ENCODE peak calls at places on chromosomes 5 and 9, in ten cellular contexts. Z is iPS-NIHi11; M is AG09309; G is HFF-Myc; K is body of pancreas; S is COLO829; T is H7; F is CD4-positive, alpha-beta T cell; X is GM04504; W is testis. P is an unnamed sample.

GRCh38 chr5:74391410-74391809 is 249.1 kb downstream of the ENC1 start:
- DNase-seq in G (no peak), T (no peak), W (no peak), K (no peak), S (no peak), F (no peak), M (no peak), Z (no peak), X (no peak), P (no peak)

GRCh38 chr9:73183917-73184861 is 32.5 kb downstream of the ANXA1 start:
- DNase-seq in T (no peak), W (no peak), Z (peak), X (no peak), G (no peak), S (peak), F (no peak), M (peak), K (no peak), P (no peak)

GRCh38 chr9:108156270-108156998 is 666.9 kb upstream of the KLF4 start:
- DNase-seq in W (no peak), S (no peak), Z (no peak), F (no peak), G (no peak), K (no peak), X (no peak), M (peak), T (no peak), P (no peak)

GRCh38 chr9:98323051-98323830 is 67.8 kb upstream of the TBC1D2 start:
- DNase-seq in X (no peak), F (no peak), K (peak), Z (no peak), M (no peak), G (no peak), S (no peak), W (no peak), T (peak), P (no peak)

GRCh38 chr5:16844952-16845351 is 91.1 kb downstream of the MYO10 start:
- DNase-seq in F (no peak), W (no peak), G (no peak), X (no peak), T (no peak), Z (no peak), S (no peak), M (no peak), K (no peak), P (no peak)

GRCh38 chr9:92564982-92565381 is 29.2 kb upstream of the ECM2 start:
- DNase-seq in M (peak), F (no peak), W (no peak), S (no peak), T (no peak), G (no peak), Z (no peak), X (peak), K (no peak), P (no peak)

GRCh38 chr9:114276908-114277821 is 45.7 kb upstream of the ORM1 start:
- DNase-seq in F (no peak), T (no peak), M (peak), K (peak), Z (no peak), X (peak), W (no peak), G (peak), S (no peak), P (peak)

GRCh38 chr5:127634007-127634406 is 14.9 kb upstream of the CTXN3 start:
- DNase-seq in W (no peak), X (no peak), T (no peak), S (no peak), G (no peak), F (no peak), M (no peak), Z (no peak), K (no peak), P (no peak)

GRCh38 chr5:158903006-158903405 is 196.7 kb downstream of the EBF1 start:
- DNase-seq in K (no peak), W (no peak), T (peak), X (no peak), S (no peak), G (no peak), F (no peak), M (no peak), Z (no peak), P (no peak)

GRCh38 chr5:34582364-34582763 is 73.8 kb upstream of the RAI14 start:
- DNase-seq in W (no peak), T (peak), M (no peak), S (no peak), G (no peak), X (no peak), K (peak), F (no peak), Z (peak), P (no peak)

GRCh38 chr9:82805027-82805426 is 257.9 kb downstream of the RASEF start:
- DNase-seq in M (no peak), X (no peak), Z (no peak), K (no peak), F (no peak), S (no peak), W (no peak), T (no peak), G (no peak), P (no peak)

GRCh38 chr5:1502046-1502736 is 21.6 kb downstream of the LPCAT1 start:
- DNase-seq in T (peak), F (no peak), W (no peak), M (no peak), X (no peak), K (no peak), G (no peak), Z (peak), S (no peak), P (no peak)

GRCh38 chr9:110835404-110835803 is 166.8 kb downstream of the MUSK start:
- DNase-seq in Z (peak), F (no peak), X (peak), T (no peak), K (no peak), S (peak), G (peak), W (no peak), M (peak), P (no peak)

GRCh38 chr9:136541709-136542108 is 4.1 kb downstream of the NOTCH1 start:
- DNase-seq in T (peak), W (no peak), M (no peak), Z (no peak), K (no peak), S (no peak), X (no peak), F (no peak), G (no peak), P (no peak)

GRCh38 chr5:96776606-96777005 is 31.1 kb downstream of the ERAP1 start:
- DNase-seq in X (no peak), W (no peak), F (no peak), Z (no peak), G (no peak), M (no peak), K (no peak), T (no peak), S (no peak), P (no peak)

GRCh38 chr5:11602298-11602697 is 301.9 kb downstream of the CTNND2 start:
- DNase-seq in S (no peak), X (no peak), G (no peak), K (no peak), M (no peak), W (no peak), F (no peak), Z (no peak), T (no peak), P (no peak)

GRCh38 chr9:38010918-38011704 is 57.9 kb downstream of the SHB start:
- DNase-seq in M (no peak), Z (no peak), T (no peak), K (no peak), F (no peak), W (no peak), X (no peak), G (no peak), S (no peak), P (no peak)

GRCh38 chr5:50711280-50711679 is 44.8 kb downstream of the PARP8 start:
- DNase-seq in W (no peak), Z (peak), F (peak), T (no peak), X (no peak), S (peak), K (peak), M (no peak), G (no peak), P (no peak)

GRCh38 chr5:60842859-60843692 is 993 bp downstream of the ELOVL7 start:
- DNase-seq in M (no peak), Z (peak), X (no peak), K (peak), S (no peak), G (no peak), T (peak), W (no peak), F (no peak), P (no peak)

GRCh38 chr9:34125681-34126206 is 754 bp downstream of the DCAF12 start:
- DNase-seq in S (peak), T (peak), F (no peak), G (no peak), Z (peak), W (peak), M (no peak), X (no peak), K (peak), P (no peak)

GRCh38 chr5:54719384-54720306 is 202.1 kb downstream of the SNX18 start:
- DNase-seq in F (no peak), Z (peak), X (peak), S (no peak), T (peak), G (no peak), W (no peak), K (no peak), M (peak), P (no peak)

GRCh38 chr5:181153814-181154213 is 6.4 kb downstream of the OR2V2 start:
- DNase-seq in G (no peak), Z (no peak), M (no peak), W (no peak), T (no peak), K (no peak), X (no peak), F (no peak), S (no peak), P (no peak)

GRCh38 chr5:32017638-32018429 is 156.3 kb downstream of the GOLPH3 start:
- DNase-seq in K (no peak), Z (no peak), M (no peak), X (no peak), W (peak), F (no peak), S (no peak), G (no peak), T (no peak), P (no peak)

P was measured in RWPE2.